ENCODE peak calls at places on chromosomes 16 and 17, in nine cellular contexts. G is cardiac muscle cell, T is uterus, J is pancreas, O is H9, L is colonic mucosa, B is HCT116, Y is psoas muscle, E is A549. K is an unnamed sample.
A peak's percentile ranks its signal among the peaks of the same experiment; 100 is the strongest.

GRCh38 chr16:351804-352520 is 561 bp downstream of the AXIN1 start:
- DNase-seq in B (no peak), L (peak; percentile 61), G (peak; percentile 52), E (no peak), Y (no peak), T (peak; percentile 47), O (no peak), J (peak; percentile 77), K (peak; percentile 93)

GRCh38 chr16:87740441-87740840 is 25.3 kb downstream of the KLHDC4 start:
- DNase-seq in O (no peak), T (no peak), E (no peak), Y (no peak), B (no peak), L (no peak), G (no peak), J (no peak), K (no peak)

GRCh38 chr16:88282221-88283041 is 100.3 kb upstream of the ZNF469 start:
- DNase-seq in L (no peak), J (no peak), T (no peak), E (no peak), Y (peak; percentile 24), B (no peak), G (no peak), O (no peak), K (no peak)

GRCh38 chr16:81626181-81626674 is 152.9 kb upstream of the PLCG2 start:
- DNase-seq in Y (no peak), G (no peak), E (no peak), L (no peak), O (no peak), T (no peak), J (no peak), B (no peak), K (no peak)

GRCh38 chr17:76026714-76027158 is 370 bp downstream of the EVPL start:
- DNase-seq in J (peak; percentile 73), Y (no peak), O (peak; percentile 46), E (no peak), L (no peak), T (no peak), G (no peak), B (no peak), K (no peak)

GRCh38 chr16:12187939-12188673 is 211.6 kb downstream of the SNX29 start:
- DNase-seq in T (no peak), J (no peak), Y (no peak), O (no peak), L (no peak), B (no peak), E (no peak), G (no peak), K (no peak)

GRCh38 chr17:72370819-72371218 is 250.0 kb downstream of the SOX9 start:
- DNase-seq in B (no peak), L (no peak), T (no peak), J (no peak), Y (no peak), O (no peak), E (peak; percentile 60), G (no peak), K (no peak)

GRCh38 chr16:3007059-3007956 is 5.4 kb upstream of the CLDN9 start:
- DNase-seq in L (peak; percentile 86), T (no peak), G (no peak), E (no peak), B (no peak), J (peak; percentile 66), Y (no peak), O (peak; percentile 75), K (no peak)

GRCh38 chr16:67966549-67967182 is 1.8 kb downstream of the SLC12A4 start:
- DNase-seq in L (no peak), O (peak; percentile 88), E (no peak), Y (no peak), B (peak; percentile 24), J (no peak), T (peak; percentile 54), G (no peak), K (peak; percentile 71)

GRCh38 chr17:79574656-79575055 is 36.2 kb downstream of the RBFOX3 start:
- DNase-seq in O (no peak), J (no peak), T (no peak), Y (no peak), E (no peak), B (no peak), G (no peak), L (no peak), K (peak; percentile 28)

GRCh38 chr17:80655588-80655987 is 111.0 kb downstream of the RPTOR start:
- DNase-seq in G (no peak), E (no peak), Y (peak; percentile 2), O (no peak), J (no peak), T (no peak), L (no peak), B (no peak), K (no peak)

DNA sequence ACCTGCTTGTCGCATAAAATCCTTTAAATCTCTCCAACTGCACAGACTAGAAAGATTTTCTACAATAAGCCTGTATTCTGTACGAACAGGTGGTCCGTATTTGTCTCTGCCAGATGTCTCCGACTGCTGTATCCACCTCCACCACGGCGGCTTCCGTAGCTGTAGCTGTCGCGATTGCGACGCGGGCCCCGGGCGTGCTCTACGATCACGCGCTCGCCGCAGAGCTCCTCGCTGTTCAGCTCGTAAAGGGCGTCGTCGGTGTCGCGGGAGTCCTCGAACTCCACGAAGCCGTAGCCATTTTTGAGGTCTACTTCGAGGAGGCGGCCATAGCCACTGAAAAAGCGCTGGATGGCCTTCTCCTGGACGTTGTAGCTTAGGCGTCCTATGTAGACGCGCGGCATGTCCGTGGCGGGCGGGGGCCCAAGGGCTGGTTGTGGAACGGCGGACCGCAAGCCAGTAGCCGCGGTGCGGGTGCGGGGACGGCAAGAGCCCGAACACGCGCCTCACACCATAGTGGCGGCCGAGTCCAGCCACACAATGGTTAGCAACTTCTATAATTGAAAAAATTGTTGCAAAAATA is 36.1 kb downstream of the ZNF624 start:
- DNase-seq in E (no peak), B (no peak), O (no peak), G (no peak), T (no peak), J (no peak), L (no peak), Y (no peak), K (peak; percentile 58)
- H3K9me3 ChIP-seq in E (peaks cover 97% of the 10 kb centered on the region), B (peaks cover 31% of the 10 kb centered on the region), O (peaks cover 10% of the 10 kb centered on the region), G (peaks cover 7% of the 10 kb centered on the region), T (peaks cover 25% of the 10 kb centered on the region), J (no peaks in the 10 kb centered on the region), L (peaks cover 8% of the 10 kb centered on the region), Y (peaks cover 70% of the 10 kb centered on the region), K (peaks cover 97% of the 10 kb centered on the region)

GRCh38 chr16:72850021-72850420 is 197.9 kb downstream of the ZFHX3 start:
- DNase-seq in G (no peak), Y (no peak), J (no peak), B (no peak), L (no peak), T (no peak), E (no peak), O (no peak), K (no peak)
- H3K27ac ChIP-seq in G (no peak overlapping the region), Y (peak overlapping the region; percentile 73), J (no peak overlapping the region), B (no peak overlapping the region), L (no peak overlapping the region), T (peak overlapping the region; percentile 78), E (peak overlapping the region; percentile 97), O (no peak overlapping the region), K (no peak overlapping the region)

GRCh38 chr17:42389135-42389417 is 834 bp upstream of the STAT3 start:
- DNase-seq in B (no peak), Y (no peak), L (no peak), J (no peak), G (no peak), O (no peak), E (no peak), T (no peak), K (no peak)

GRCh38 chr17:42389902-42390301 is 1.7 kb upstream of the STAT3 start:
- DNase-seq in O (no peak), E (no peak), T (peak; percentile 10), J (no peak), B (no peak), L (no peak), Y (no peak), G (no peak), K (no peak)

GRCh38 chr17:42387663-42388380 is 420 bp downstream of the STAT3 start:
- DNase-seq in E (no peak), J (peak; percentile 72), O (peak; percentile 87), Y (peak; percentile 77), B (no peak), G (peak; percentile 61), T (peak; percentile 49), L (peak; percentile 66), K (peak; percentile 92)

GRCh38 chr17:42387221-42387657 is 1.0 kb downstream of the STAT3 start:
- DNase-seq in E (no peak), T (peak; percentile 14), G (no peak), B (no peak), L (peak; percentile 74), O (no peak), J (no peak), Y (no peak), K (no peak)

DNA sequence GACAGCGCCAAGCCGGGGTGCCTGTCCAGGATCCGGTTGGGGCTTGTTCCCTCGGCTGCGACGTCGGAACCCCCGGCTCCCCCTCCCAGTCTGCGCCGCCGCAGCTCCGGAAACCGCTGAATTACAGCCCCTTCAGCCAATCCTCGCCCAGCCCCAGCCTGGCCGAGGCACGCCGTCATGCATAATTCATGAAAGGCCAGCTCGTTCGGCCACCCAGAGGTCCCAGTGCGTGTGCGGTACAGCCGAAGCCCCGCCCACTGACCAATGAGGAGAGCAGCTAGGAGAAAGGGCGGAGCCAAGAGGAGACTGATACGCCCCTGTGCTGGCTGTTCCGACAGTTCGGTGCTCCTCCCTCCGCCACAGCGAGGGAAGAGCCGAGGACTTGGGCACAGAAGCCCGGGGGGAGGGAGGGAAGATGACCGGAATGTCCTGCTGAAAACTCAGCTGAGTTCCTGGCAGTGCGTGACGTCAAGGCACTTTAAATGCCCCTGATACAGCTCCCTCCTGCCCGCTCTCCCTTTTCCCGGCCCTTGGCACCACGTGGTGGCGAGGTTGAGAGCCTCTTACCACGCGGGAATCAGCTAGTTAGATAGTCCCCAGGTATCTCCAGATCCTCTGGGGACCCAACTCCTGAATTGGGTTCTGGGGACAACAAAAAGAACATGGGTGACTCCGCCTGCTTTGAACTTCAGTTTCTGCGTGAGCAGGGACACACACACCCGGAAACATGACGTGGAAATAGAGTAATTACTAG is at the start of gene STAT3:
- DNase-seq in O (peak; percentile 100), B (peak; percentile 99), L (peak; percentile 100), G (peak; percentile 100), T (peak; percentile 100), E (peak; percentile 99), J (peak; percentile 100), Y (peak; percentile 100), K (peak; percentile 100)
- TF ChIP-seq CTCF in O (no peak), B (no peak), L (no peak), G (no peak), T (peak; percentile 21), E (peak; percentile 12), J (no peak), Y (no peak), K (peak; percentile 40)

GRCh38 chr17:3401786-3402185 is 3.6 kb upstream of the OR1E1 start:
- DNase-seq in Y (no peak), J (no peak), O (no peak), L (no peak), T (no peak), B (no peak), E (no peak), G (no peak), K (no peak)
- H3K9me3 ChIP-seq in Y (peaks cover 8% of the 10 kb centered on the region), J (no peaks in the 10 kb centered on the region), O (peaks cover 29% of the 10 kb centered on the region), L (no peaks in the 10 kb centered on the region), T (no peaks in the 10 kb centered on the region), B (no peaks in the 10 kb centered on the region), E (no peaks in the 10 kb centered on the region), G (no peaks in the 10 kb centered on the region), K (peaks cover 7% of the 10 kb centered on the region)